ENCODE peak calls at places on chromosomes 3 and 15, in eight cellular contexts. F is cardiac fibroblast, O is AG10803, S is left lung, K is IMR-90, M is AG04450, H is vagina, B is ovary. D is an unnamed sample.

GRCh38 chr3:117526485-117527079 is 817.0 kb downstream of the TUSC7 start:
- DNase-seq in F (peak; percentile 42), O (peak; percentile 32), S (no peak), K (peak; percentile 55), M (no peak), H (no peak), B (peak; percentile 11), D (peak; percentile 70)

GRCh38 chr3:59771760-59772159 is 721.9 kb upstream of the CFAP20DC start:
- DNase-seq in F (peak; percentile 60), O (peak; percentile 95), S (no peak), K (peak; percentile 94), M (peak; percentile 69), H (no peak), B (no peak), D (peak; percentile 85)

GRCh38 chr3:147419062-147419701 is 10.0 kb downstream of the ZIC1 start:
- DNase-seq in F (peak; percentile 41), O (peak; percentile 61), S (peak; percentile 51), K (peak; percentile 15), M (peak; percentile 4), H (no peak), B (peak; percentile 35), D (peak; percentile 38)

GRCh38 chr3:109532257-109533216 is 195.2 kb upstream of the DPPA4 start:
- DNase-seq in F (peak; percentile 91), O (peak; percentile 64), S (no peak), K (peak; percentile 83), M (peak; percentile 82), H (no peak), B (no peak), D (peak; percentile 11)

GRCh38 chr3:126835472-126836219 is 131.6 kb downstream of the CHCHD6 start:
- DNase-seq in F (peak; percentile 33), O (peak; percentile 61), S (no peak), K (peak; percentile 76), M (peak; percentile 37), H (no peak), B (no peak), D (peak; percentile 73)

GRCh38 chr3:78872195-78872594 is 895.6 kb downstream of the ROBO1 start:
- DNase-seq in F (peak; percentile 62), O (no peak), S (no peak), K (no peak), M (no peak), H (no peak), B (no peak), D (no peak)

GRCh38 chr3:188888321-188889056 is 283.3 kb upstream of the TPRG1 start:
- DNase-seq in F (no peak), O (no peak), S (no peak), K (no peak), M (no peak), H (no peak), B (no peak), D (no peak)

GRCh38 chr3:13571264-13571663 is 22.3 kb downstream of the FBLN2 start:
- DNase-seq in F (no peak), O (no peak), S (peak; percentile 68), K (no peak), M (no peak), H (no peak), B (no peak), D (no peak)

GRCh38 chr3:138472141-138472825 is 37.9 kb downstream of the ESYT3 start:
- DNase-seq in F (peak; percentile 45), O (no peak), S (no peak), K (no peak), M (no peak), H (peak; percentile 95), B (no peak), D (no peak)

GRCh38 chr3:48034000-48034516 is 17.8 kb upstream of the MAP4 start:
- DNase-seq in F (peak; percentile 73), O (peak; percentile 75), S (no peak), K (peak; percentile 86), M (no peak), H (no peak), B (no peak), D (peak; percentile 65)

GRCh38 chr15:62853114-62853832 is 189.3 kb upstream of the TPM1 start:
- DNase-seq in F (no peak), O (peak; percentile 41), S (no peak), K (no peak), M (no peak), H (no peak), B (no peak), D (peak; percentile 22)

GRCh38 chr15:80984856-80985255 is 4.8 kb downstream of the MESD start:
- DNase-seq in F (no peak), O (no peak), S (no peak), K (no peak), M (no peak), H (no peak), B (no peak), D (peak; percentile 57)

GRCh38 chr3:187044871-187045552 is 94.3 kb downstream of the RPL39L start:
- DNase-seq in F (peak; percentile 49), O (no peak), S (no peak), K (no peak), M (no peak), H (no peak), B (no peak), D (no peak)

GRCh38 chr3:122497425-122497824 is 17.3 kb downstream of the KPNA1 start:
- DNase-seq in F (peak; percentile 79), O (peak; percentile 94), S (no peak), K (peak; percentile 91), M (peak; percentile 62), H (no peak), B (no peak), D (peak; percentile 89)

GRCh38 chr3:126846316-126846715 is 136.6 kb upstream of the PLXNA1 start:
- DNase-seq in F (peak; percentile 61), O (peak; percentile 43), S (no peak), K (peak; percentile 34), M (no peak), H (no peak), B (no peak), D (no peak)

GRCh38 chr15:42457445-42458442 is 33.2 kb downstream of the ZNF106 start:
- DNase-seq in F (peak; percentile 98), O (peak; percentile 95), S (no peak), K (peak; percentile 94), M (peak; percentile 88), H (no peak), B (peak; percentile 62), D (peak; percentile 94)

GRCh38 chr15:99070268-99070667 is 34.6 kb upstream of the SYNM start:
- DNase-seq in F (no peak), O (no peak), S (no peak), K (no peak), M (no peak), H (no peak), B (no peak), D (no peak)

GRCh38 chr3:141050913-141051632 is at the start of gene SPSB4:
- DNase-seq in F (peak; percentile 19), O (peak; percentile 17), S (peak; percentile 79), K (peak; percentile 27), M (no peak), H (no peak), B (no peak), D (peak; percentile 59)

GRCh38 chr3:9399746-9400145 is 2.3 kb downstream of the SETD5 start:
- DNase-seq in F (peak; percentile 96), O (peak; percentile 96), S (peak; percentile 58), K (peak; percentile 97), M (peak; percentile 92), H (no peak), B (peak; percentile 75), D (peak; percentile 95)

GRCh38 chr15:81106560-81106959 is 27.5 kb upstream of the CFAP161 start:
- DNase-seq in F (peak; percentile 83), O (peak; percentile 88), S (no peak), K (peak; percentile 87), M (peak; percentile 63), H (no peak), B (peak; percentile 33), D (peak; percentile 88)

GRCh38 chr3:117629505-117629904 is 919.9 kb downstream of the TUSC7 start:
- DNase-seq in F (no peak), O (no peak), S (no peak), K (no peak), M (no peak), H (no peak), B (no peak), D (no peak)

GRCh38 chr15:38769492-38769891 is 204.9 kb upstream of the RASGRP1 start:
- DNase-seq in F (no peak), O (no peak), S (no peak), K (no peak), M (no peak), H (no peak), B (no peak), D (no peak)

GRCh38 chr15:38768970-38769369 is 204.4 kb upstream of the RASGRP1 start:
- DNase-seq in F (peak; percentile 61), O (peak; percentile 84), S (no peak), K (peak; percentile 34), M (peak; percentile 7), H (no peak), B (peak; percentile 22), D (peak; percentile 57)
- TF ChIP-seq CTCF in F (peak; percentile 59), O (peak; percentile 66), S (no peak), K (peak; percentile 38), M (peak; percentile 64), H (no peak), B (no peak), D (peak; percentile 37)

DNA sequence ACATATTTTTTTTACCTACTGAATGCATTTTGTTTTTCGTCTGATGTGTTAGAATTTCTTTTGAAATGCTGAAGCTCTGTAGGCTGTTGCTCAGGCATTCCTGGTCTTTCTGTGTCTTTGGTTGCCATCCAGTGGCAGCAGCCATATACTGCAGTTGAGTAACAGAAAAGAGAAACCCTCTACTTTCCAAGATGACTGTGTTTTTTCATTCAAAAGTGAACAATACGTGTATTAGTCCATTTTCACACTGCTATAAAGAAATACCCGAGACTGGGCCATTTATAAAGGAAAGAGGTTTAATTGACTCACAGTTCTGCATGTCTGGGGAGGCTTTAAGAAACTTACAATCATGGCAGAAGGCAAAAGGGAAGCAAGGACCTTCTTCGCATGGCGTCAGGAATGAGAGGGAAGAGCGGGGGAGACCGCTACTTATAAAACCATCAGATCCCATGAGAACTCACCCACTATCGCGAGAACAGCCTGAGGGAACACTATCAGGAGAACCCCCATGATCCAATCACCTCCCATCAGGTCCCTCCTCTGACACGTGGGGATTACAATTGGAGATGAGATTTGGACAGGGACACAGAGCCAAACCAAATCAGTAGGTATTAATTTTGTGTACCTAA is 4.7 kb upstream of the GOLGA8B start:
- DNase-seq in F (peak; percentile 85), O (peak; percentile 85), S (no peak), K (peak; percentile 80), M (peak; percentile 68), H (no peak), B (peak; percentile 66), D (peak; percentile 88)
- H3K4me3 ChIP-seq in F (no peak overlapping the region), O (peak overlapping the region; percentile 50), S (no peak overlapping the region), K (peak overlapping the region; percentile 32), M (peak overlapping the region; percentile 46), H (peak overlapping the region; percentile 14), B (peak overlapping the region; percentile 13), D (peak overlapping the region; percentile 42)

GRCh38 chr3:16884084-16884747 is 539 bp upstream of the PLCL2 start:
- DNase-seq in F (peak; percentile 62), O (peak; percentile 25), S (peak; percentile 91), K (peak; percentile 6), M (no peak), H (no peak), B (peak; percentile 81), D (peak; percentile 78)
- TF ChIP-seq CTCF in F (peak; percentile 56), O (peak; percentile 44), S (peak; percentile 68), K (peak; percentile 39), M (peak; percentile 50), H (peak; percentile 40), B (peak; percentile 51), D (peak; percentile 44)

DNA sequence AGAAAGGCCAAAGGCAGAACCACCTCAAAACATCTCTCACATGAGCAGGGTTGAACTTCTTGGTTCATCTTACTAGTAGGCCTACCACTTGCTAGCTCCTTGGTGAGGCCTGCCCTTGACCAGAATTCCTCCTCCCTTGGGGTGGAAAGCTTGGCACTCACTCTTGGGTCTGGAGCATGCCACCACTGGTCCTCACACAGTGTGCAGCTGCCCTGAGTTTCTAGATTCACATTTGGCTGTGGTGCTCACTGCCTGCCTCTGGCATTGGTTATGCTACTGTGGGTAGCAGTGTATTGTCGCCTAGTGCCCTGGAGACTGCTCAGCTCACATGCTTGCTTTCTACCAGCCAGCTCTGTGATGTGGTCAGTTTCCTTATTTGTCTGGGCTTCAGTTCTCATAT is 23.7 kb downstream of the OXNAD1 start:
- DNase-seq in F (no peak), O (no peak), S (no peak), K (no peak), M (no peak), H (no peak), B (no peak), D (no peak)
- H3K4me3 ChIP-seq in F (no peak overlapping the region), O (no peak overlapping the region), S (no peak overlapping the region), K (no peak overlapping the region), M (no peak overlapping the region), H (no peak overlapping the region), B (no peak overlapping the region), D (no peak overlapping the region)